ENCODE peak calls at places on chromosomes 7 and 10, in six cellular contexts. F is aorta, N is PC-9, L is GM23338, V is adrenal gland, D is osteoblast. H is an unnamed sample.
A peak's percentile ranks its signal among the peaks of the same experiment; 100 is the strongest.

GRCh38 chr10:24469993-24470392 is 253.7 kb downstream of the ARHGAP21 start:
- DNase-seq in F (no peak), N (no peak), L (no peak), V (no peak), D (no peak), H (no peak)

GRCh38 chr7:14233026-14233897 is 243.8 kb upstream of the ETV1 start:
- DNase-seq in F (no peak), N (peak; percentile 20), L (no peak), V (no peak), D (no peak), H (no peak)

GRCh38 chr7:93108003-93108402 is 9.8 kb downstream of the SAMD9 start:
- DNase-seq in F (peak; percentile 57), N (no peak), L (no peak), V (no peak), D (no peak), H (no peak)

GRCh38 chr10:50511512-50512213 is 112.1 kb downstream of the SGMS1 start:
- DNase-seq in F (no peak), N (peak; percentile 43), L (no peak), V (peak; percentile 64), D (no peak), H (no peak)

GRCh38 chr7:155451522-155452239 is 6.2 kb upstream of the EN2 start:
- DNase-seq in F (peak; percentile 35), N (no peak), L (no peak), V (no peak), D (peak; percentile 77), H (no peak)

GRCh38 chr10:123398756-123399155 is 244.6 kb downstream of the BUB3 start:
- DNase-seq in F (no peak), N (no peak), L (no peak), V (no peak), D (no peak), H (no peak)

GRCh38 chr7:253491-254336 is 36.3 kb upstream of the FOXL3 start:
- DNase-seq in F (no peak), N (no peak), L (no peak), V (no peak), D (peak; percentile 83), H (no peak)

GRCh38 chr7:103668538-103668937 is 222.5 kb upstream of the SLC26A5 start:
- DNase-seq in F (no peak), N (no peak), L (no peak), V (no peak), D (no peak), H (no peak)

GRCh38 chr10:125123363-125124113 is 36.8 kb downstream of the CTBP2 start:
- DNase-seq in F (peak; percentile 89), N (peak; percentile 84), L (no peak), V (peak; percentile 96), D (peak; percentile 96), H (peak; percentile 92)

GRCh38 chr7:26326211-26326610 is 34.5 kb downstream of the SNX10 start:
- DNase-seq in F (no peak), N (no peak), L (no peak), V (no peak), D (no peak), H (no peak)

GRCh38 chr10:90947025-90947960 is 26.4 kb upstream of the ANKRD1 start:
- DNase-seq in F (no peak), N (no peak), L (no peak), V (no peak), D (no peak), H (no peak)

GRCh38 chr7:42057331-42057730 is 179.7 kb downstream of the GLI3 start:
- DNase-seq in F (no peak), N (no peak), L (no peak), V (no peak), D (no peak), H (no peak)

GRCh38 chr10:17643339-17643754 is 604 bp upstream of the STAM start:
- DNase-seq in F (peak; percentile 90), N (peak; percentile 80), L (peak; percentile 69), V (peak; percentile 85), D (peak; percentile 91), H (peak; percentile 56)

GRCh38 chr7:77684030-77684429 is 12.2 kb upstream of the RSBN1L start:
- DNase-seq in F (no peak), N (no peak), L (peak; percentile 87), V (no peak), D (peak; percentile 35), H (no peak)

GRCh38 chr10:30106987-30107386 is 47.6 kb upstream of the JCAD start:
- DNase-seq in F (no peak), N (no peak), L (no peak), V (no peak), D (no peak), H (no peak)

GRCh38 chr7:30726296-30727006 is 25.5 kb upstream of the INMT start:
- DNase-seq in F (peak; percentile 62), N (no peak), L (no peak), V (no peak), D (no peak), H (no peak)

GRCh38 chr7:132333301-132333700 is 243.0 kb downstream of the PLXNA4 start:
- DNase-seq in F (no peak), N (no peak), L (no peak), V (no peak), D (no peak), H (no peak)

GRCh38 chr7:42253316-42253715 is 16.3 kb upstream of the GLI3 start:
- DNase-seq in F (no peak), N (no peak), L (no peak), V (no peak), D (no peak), H (no peak)

GRCh38 chr10:48498940-48499510 is 105.8 kb downstream of the ARHGAP22 start:
- DNase-seq in F (no peak), N (no peak), L (no peak), V (no peak), D (no peak), H (no peak)

GRCh38 chr10:24912214-24912613 is 40.2 kb downstream of the PRTFDC1 start:
- DNase-seq in F (no peak), N (no peak), L (no peak), V (no peak), D (no peak), H (peak; percentile 41)

GRCh38 chr7:80876894-80877414 is 41.9 kb downstream of the SEMA3C start:
- DNase-seq in F (no peak), N (no peak), L (no peak), V (no peak), D (no peak), H (no peak)

GRCh38 chr7:39539816-39540215 is 26.4 kb upstream of the YAE1 start:
- DNase-seq in F (no peak), N (no peak), L (peak; percentile 29), V (no peak), D (no peak), H (no peak)

GRCh38 chr7:47973739-47974138 is 5.7 kb downstream of the HUS1 start:
- DNase-seq in F (no peak), N (no peak), L (no peak), V (no peak), D (no peak), H (no peak)

GRCh38 chr7:18345641-18346234 is 149.8 kb upstream of the HDAC9 start:
- DNase-seq in F (no peak), N (peak; percentile 51), L (peak; percentile 88), V (peak; percentile 41), D (no peak), H (no peak)

GRCh38 chr7:100513212-100513611 is 25.8 kb upstream of the AGFG2 start:
- DNase-seq in F (no peak), N (no peak), L (no peak), V (no peak), D (no peak), H (no peak)

GRCh38 chr10:108597657-108598319 is 1325.5 kb downstream of the XPNPEP1 start:
- DNase-seq in F (no peak), N (no peak), L (no peak), V (no peak), D (no peak), H (no peak)

GRCh38 chr7:139189357-139189756 is 41.7 kb upstream of the UBN2 start:
- DNase-seq in F (no peak), N (no peak), L (no peak), V (no peak), D (no peak), H (no peak)

DNA sequence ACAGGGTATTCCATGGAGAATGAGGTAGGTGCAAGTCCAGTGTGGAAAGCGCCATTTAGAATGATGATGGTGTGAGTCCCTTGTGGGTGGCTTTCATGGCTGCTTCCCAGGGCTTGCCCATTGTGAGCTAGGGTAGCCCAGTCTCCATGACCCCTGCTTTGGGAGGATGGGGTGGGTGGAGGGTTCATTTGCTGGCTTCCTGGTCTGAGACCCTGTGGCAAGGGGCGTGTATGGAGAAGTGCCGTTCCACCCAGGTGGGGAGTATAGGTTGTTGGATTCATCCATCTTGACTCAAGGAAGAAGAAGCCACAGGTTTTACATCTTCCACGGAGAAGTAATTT is 27.7 kb downstream of the CCM2 start:
- DNase-seq in F (no peak), N (no peak), L (no peak), V (no peak), D (no peak), H (no peak)
- H3K27ac ChIP-seq in F (no peak overlapping the region), N (no peak overlapping the region), L (no peak overlapping the region), V (no peak overlapping the region), D (no peak overlapping the region), H (peak overlapping the region; percentile 57)

DNA sequence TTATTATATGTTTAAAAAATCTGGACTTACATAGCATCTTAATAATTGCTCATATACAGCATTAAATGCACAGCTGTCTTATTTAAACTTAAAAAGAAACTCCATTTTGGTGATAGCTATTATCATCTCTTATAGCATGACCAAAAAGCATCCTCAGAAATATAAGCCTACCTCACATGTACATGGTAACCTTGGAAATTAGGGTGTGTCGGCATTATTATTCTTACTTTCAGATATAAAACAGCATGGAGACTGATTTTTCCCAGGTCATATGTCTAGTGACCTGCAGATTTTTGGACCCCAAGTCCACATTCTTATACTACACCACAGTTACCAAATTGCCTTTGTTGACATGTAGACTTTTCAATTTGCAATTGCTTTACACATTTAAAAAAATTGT is 29.1 kb upstream of the ITGB1 start:
- DNase-seq in F (no peak), N (no peak), L (no peak), V (no peak), D (no peak), H (no peak)
- H3K27ac ChIP-seq in F (no peak overlapping the region), N (no peak overlapping the region), L (no peak overlapping the region), V (no peak overlapping the region), D (no peak overlapping the region), H (no peak overlapping the region)

GRCh38 chr7:22610258-22610657 is 110.3 kb upstream of the STEAP1B start:
- DNase-seq in F (no peak), N (no peak), L (no peak), V (no peak), D (no peak), H (no peak)
- H3K27ac ChIP-seq in F (no peak overlapping the region), N (no peak overlapping the region), L (no peak overlapping the region), V (no peak overlapping the region), D (peak overlapping the region; percentile 65), H (no peak overlapping the region)

DNA sequence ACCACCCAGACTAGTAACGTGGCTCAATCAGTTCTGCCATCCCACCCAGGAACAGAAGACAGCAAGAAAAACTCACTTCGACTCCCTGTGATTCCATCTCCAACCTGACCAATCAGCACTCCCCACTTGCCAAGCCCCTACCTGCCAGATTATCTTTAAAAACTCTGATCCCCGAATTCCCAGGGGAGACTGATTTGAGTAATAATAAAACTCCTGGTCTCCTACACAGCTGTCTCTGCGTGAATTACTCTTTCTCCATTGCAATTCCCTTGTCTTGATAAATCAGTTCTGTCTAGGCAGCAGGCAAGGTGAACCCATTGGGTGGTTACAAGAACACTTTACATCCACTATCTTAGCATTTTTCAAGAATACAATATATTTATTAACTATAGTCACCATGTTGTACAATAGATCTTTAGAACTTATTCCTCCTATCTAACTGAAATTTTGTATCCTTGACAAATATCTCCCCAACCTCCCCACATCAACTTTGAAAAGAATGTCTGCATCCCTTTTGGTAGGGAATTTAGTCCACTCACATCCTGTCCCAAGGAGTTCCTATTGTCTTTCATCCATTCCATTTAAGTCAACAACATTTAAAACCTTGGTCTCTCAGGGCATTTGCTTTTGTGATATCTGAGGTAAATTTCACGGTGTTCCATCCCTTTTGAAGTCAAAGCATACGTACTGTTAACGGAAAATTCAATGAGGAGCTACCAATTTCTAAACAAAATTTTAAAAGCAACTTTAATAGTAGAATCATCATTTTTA is 163.7 kb downstream of the MACC1 start:
- DNase-seq in F (no peak), N (no peak), L (peak; percentile 72), V (no peak), D (no peak), H (no peak)
- H3K27ac ChIP-seq in F (no peak overlapping the region), N (no peak overlapping the region), L (peak overlapping the region; percentile 84), V (no peak overlapping the region), D (no peak overlapping the region), H (no peak overlapping the region)

H was measured in epithelial cell of prostate.